ENCODE peak calls at places on chromosomes 13 and 19, in five cellular contexts. Q, D, C, Y and A are unnamed samples.

GRCh38 chr19:31214086-31214485 is 135.2 kb downstream of the TSHZ3 start:
- DNase-seq in Q (peak), D (peak), C (no peak), Y (no peak), A (peak)

GRCh38 chr13:43107780-43108179 is 84.4 kb downstream of the DNAJC15 start:
- DNase-seq in Q (no peak), D (no peak), C (no peak), Y (no peak), A (no peak)

GRCh38 chr13:33649212-33649917 is 168.6 kb upstream of the RFC3 start:
- DNase-seq in Q (peak), D (peak), C (no peak), Y (no peak), A (no peak)

GRCh38 chr13:50081106-50081898 is 66.1 kb downstream of the KCNRG start:
- DNase-seq in Q (no peak), D (peak), C (peak), Y (peak), A (peak)

GRCh38 chr13:59747529-59747928 is 416.2 kb downstream of the DIAPH3 start:
- DNase-seq in Q (no peak), D (no peak), C (no peak), Y (no peak), A (no peak)

GRCh38 chr19:57342582-57342981 is 8.5 kb upstream of the ZNF304 start:
- DNase-seq in Q (no peak), D (no peak), C (no peak), Y (no peak), A (no peak)

GRCh38 chr19:49132974-49133609 is 13.7 kb downstream of the PPFIA3 start:
- DNase-seq in Q (no peak), D (no peak), C (no peak), Y (no peak), A (no peak)

GRCh38 chr13:109869312-109870237 is 83.2 kb upstream of the IRS2 start:
- DNase-seq in Q (peak), D (peak), C (peak), Y (peak), A (peak)

GRCh38 chr19:18856385-18857126 is 24.8 kb downstream of the UPF1 start:
- DNase-seq in Q (no peak), D (no peak), C (peak), Y (no peak), A (no peak)

GRCh38 chr19:38433268-38433733 is at the start of gene RYR1:
- DNase-seq in Q (peak), D (no peak), C (peak), Y (no peak), A (no peak)

GRCh38 chr13:21735621-21736401 is 64.9 kb downstream of the FGF9 start:
- DNase-seq in Q (no peak), D (no peak), C (no peak), Y (peak), A (no peak)